ENCODE peak calls at places on chromosomes 12 and 14, in eight cellular contexts. One of them, this sample, is unnamed.

GRCh38 chr14:97442363-97442762 is 645.2 kb downstream of the VRK1 start:
- DNase-seq in astrocyte of the spinal cord: no peak
- DNase-seq in GM23338: no peak
- DNase-seq in OCI-LY7: no peak
- DNase-seq in AG09309: no peak
- DNase-seq in epithelial cell of esophagus: no peak
- DNase-seq in cardiac muscle cell: no peak
- DNase-seq in sigmoid colon: no peak
- DNase-seq in this sample: no peak

GRCh38 chr12:95551305-95551704 is at the start of gene USP44:
- DNase-seq in AG09309: no peak
- DNase-seq in epithelial cell of esophagus: no peak
- DNase-seq in OCI-LY7: no peak
- DNase-seq in astrocyte of the spinal cord: no peak
- DNase-seq in cardiac muscle cell: peak
- DNase-seq in GM23338: peak
- DNase-seq in sigmoid colon: no peak
- DNase-seq in this sample: no peak

GRCh38 chr14:34325493-34325892 is 136.5 kb downstream of the SPTSSA start:
- DNase-seq in cardiac muscle cell: no peak
- DNase-seq in GM23338: no peak
- DNase-seq in AG09309: no peak
- DNase-seq in OCI-LY7: no peak
- DNase-seq in astrocyte of the spinal cord: no peak
- DNase-seq in epithelial cell of esophagus: no peak
- DNase-seq in sigmoid colon: no peak
- DNase-seq in this sample: no peak

GRCh38 chr12:102452605-102453004 is 27.8 kb downstream of the IGF1 start:
- DNase-seq in sigmoid colon: no peak
- DNase-seq in AG09309: no peak
- DNase-seq in epithelial cell of esophagus: no peak
- DNase-seq in cardiac muscle cell: no peak
- DNase-seq in GM23338: no peak
- DNase-seq in OCI-LY7: no peak
- DNase-seq in astrocyte of the spinal cord: no peak
- DNase-seq in this sample: no peak

GRCh38 chr12:39077226-39077625 is 171.8 kb upstream of the CPNE8 start:
- DNase-seq in cardiac muscle cell: no peak
- DNase-seq in AG09309: no peak
- DNase-seq in epithelial cell of esophagus: no peak
- DNase-seq in GM23338: no peak
- DNase-seq in OCI-LY7: no peak
- DNase-seq in astrocyte of the spinal cord: no peak
- DNase-seq in sigmoid colon: no peak
- DNase-seq in this sample: no peak

GRCh38 chr12:96063046-96063445 is 27.7 kb upstream of the LTA4H start:
- DNase-seq in epithelial cell of esophagus: peak
- DNase-seq in OCI-LY7: peak
- DNase-seq in astrocyte of the spinal cord: peak
- DNase-seq in AG09309: no peak
- DNase-seq in GM23338: no peak
- DNase-seq in cardiac muscle cell: no peak
- DNase-seq in sigmoid colon: no peak
- DNase-seq in this sample: peak

GRCh38 chr14:88554458-88555286 is at the start of gene PTPN21:
- DNase-seq in epithelial cell of esophagus: peak
- DNase-seq in sigmoid colon: peak
- DNase-seq in GM23338: peak
- DNase-seq in astrocyte of the spinal cord: peak
- DNase-seq in OCI-LY7: no peak
- DNase-seq in cardiac muscle cell: peak
- DNase-seq in AG09309: no peak
- DNase-seq in this sample: no peak

GRCh38 chr14:61469771-61470170 is 148.4 kb downstream of the PRKCH start:
- DNase-seq in astrocyte of the spinal cord: no peak
- DNase-seq in GM23338: no peak
- DNase-seq in sigmoid colon: no peak
- DNase-seq in AG09309: no peak
- DNase-seq in OCI-LY7: no peak
- DNase-seq in epithelial cell of esophagus: no peak
- DNase-seq in cardiac muscle cell: no peak
- DNase-seq in this sample: no peak

GRCh38 chr14:51219473-51220448 is 20.3 kb upstream of the TMX1 start:
- DNase-seq in GM23338: peak
- DNase-seq in cardiac muscle cell: peak
- DNase-seq in astrocyte of the spinal cord: peak
- DNase-seq in OCI-LY7: peak
- DNase-seq in epithelial cell of esophagus: peak
- DNase-seq in sigmoid colon: no peak
- DNase-seq in AG09309: no peak
- DNase-seq in this sample: peak

GRCh38 chr12:49982246-49983229 is 9.8 kb downstream of the AQP6 start:
- DNase-seq in cardiac muscle cell: no peak
- DNase-seq in astrocyte of the spinal cord: no peak
- DNase-seq in AG09309: no peak
- DNase-seq in OCI-LY7: no peak
- DNase-seq in GM23338: no peak
- DNase-seq in sigmoid colon: no peak
- DNase-seq in epithelial cell of esophagus: no peak
- DNase-seq in this sample: no peak

GRCh38 chr12:132342828-132343227 is 13.4 kb upstream of the GALNT9 start:
- DNase-seq in cardiac muscle cell: no peak
- DNase-seq in epithelial cell of esophagus: no peak
- DNase-seq in sigmoid colon: no peak
- DNase-seq in AG09309: no peak
- DNase-seq in OCI-LY7: no peak
- DNase-seq in astrocyte of the spinal cord: no peak
- DNase-seq in GM23338: no peak
- DNase-seq in this sample: no peak

GRCh38 chr12:104742551-104742961 is 215.5 kb downstream of the SLC41A2 start:
- DNase-seq in cardiac muscle cell: no peak
- DNase-seq in AG09309: no peak
- DNase-seq in sigmoid colon: no peak
- DNase-seq in epithelial cell of esophagus: no peak
- DNase-seq in OCI-LY7: no peak
- DNase-seq in GM23338: no peak
- DNase-seq in astrocyte of the spinal cord: no peak
- DNase-seq in this sample: no peak

GRCh38 chr14:103432627-103433026 is 47.4 kb downstream of the MARK3 start:
- DNase-seq in GM23338: no peak
- DNase-seq in sigmoid colon: no peak
- DNase-seq in cardiac muscle cell: no peak
- DNase-seq in OCI-LY7: no peak
- DNase-seq in astrocyte of the spinal cord: no peak
- DNase-seq in epithelial cell of esophagus: no peak
- DNase-seq in AG09309: no peak
- DNase-seq in this sample: no peak

GRCh38 chr12:103756443-103756842 is 84.6 kb downstream of the NT5DC3 start:
- DNase-seq in AG09309: no peak
- DNase-seq in astrocyte of the spinal cord: no peak
- DNase-seq in GM23338: no peak
- DNase-seq in sigmoid colon: no peak
- DNase-seq in cardiac muscle cell: no peak
- DNase-seq in epithelial cell of esophagus: no peak
- DNase-seq in OCI-LY7: no peak
- DNase-seq in this sample: no peak

GRCh38 chr12:113174461-113175384 is 10.6 kb downstream of the DDX54 start:
- DNase-seq in AG09309: no peak
- DNase-seq in sigmoid colon: no peak
- DNase-seq in GM23338: peak
- DNase-seq in cardiac muscle cell: peak
- DNase-seq in astrocyte of the spinal cord: peak
- DNase-seq in OCI-LY7: peak
- DNase-seq in epithelial cell of esophagus: peak
- DNase-seq in this sample: no peak

GRCh38 chr14:38290601-38291190 is 34.8 kb upstream of the CLEC14A start:
- DNase-seq in sigmoid colon: no peak
- DNase-seq in AG09309: peak
- DNase-seq in OCI-LY7: no peak
- DNase-seq in epithelial cell of esophagus: peak
- DNase-seq in GM23338: no peak
- DNase-seq in astrocyte of the spinal cord: peak
- DNase-seq in cardiac muscle cell: no peak
- DNase-seq in this sample: peak

GRCh38 chr12:12034344-12034743 is 36.4 kb upstream of the BCL2L14 start:
- DNase-seq in cardiac muscle cell: no peak
- DNase-seq in astrocyte of the spinal cord: no peak
- DNase-seq in OCI-LY7: no peak
- DNase-seq in GM23338: no peak
- DNase-seq in sigmoid colon: no peak
- DNase-seq in epithelial cell of esophagus: no peak
- DNase-seq in AG09309: no peak
- DNase-seq in this sample: no peak

GRCh38 chr12:75986001-75986739 is 45.4 kb downstream of the PHLDA1 start:
- DNase-seq in cardiac muscle cell: no peak
- DNase-seq in sigmoid colon: no peak
- DNase-seq in OCI-LY7: peak
- DNase-seq in epithelial cell of esophagus: no peak
- DNase-seq in AG09309: no peak
- DNase-seq in astrocyte of the spinal cord: no peak
- DNase-seq in GM23338: no peak
- DNase-seq in this sample: no peak

GRCh38 chr12:75994069-75994740 is 37.4 kb downstream of the PHLDA1 start:
- DNase-seq in astrocyte of the spinal cord: no peak
- DNase-seq in sigmoid colon: no peak
- DNase-seq in AG09309: no peak
- DNase-seq in epithelial cell of esophagus: no peak
- DNase-seq in OCI-LY7: no peak
- DNase-seq in cardiac muscle cell: no peak
- DNase-seq in GM23338: no peak
- DNase-seq in this sample: no peak

GRCh38 chr12:75991753-75992152 is 39.8 kb downstream of the PHLDA1 start:
- DNase-seq in cardiac muscle cell: no peak
- DNase-seq in sigmoid colon: no peak
- DNase-seq in GM23338: no peak
- DNase-seq in OCI-LY7: no peak
- DNase-seq in AG09309: no peak
- DNase-seq in astrocyte of the spinal cord: no peak
- DNase-seq in epithelial cell of esophagus: no peak
- DNase-seq in this sample: no peak

GRCh38 chr12:75985566-75985965 is 46.0 kb downstream of the PHLDA1 start:
- DNase-seq in OCI-LY7: no peak
- DNase-seq in astrocyte of the spinal cord: no peak
- DNase-seq in epithelial cell of esophagus: no peak
- DNase-seq in GM23338: no peak
- DNase-seq in cardiac muscle cell: no peak
- DNase-seq in AG09309: no peak
- DNase-seq in sigmoid colon: no peak
- DNase-seq in this sample: no peak

GRCh38 chr12:75990189-75990912 is 41.2 kb downstream of the PHLDA1 start:
- DNase-seq in cardiac muscle cell: no peak
- DNase-seq in sigmoid colon: no peak
- DNase-seq in astrocyte of the spinal cord: no peak
- DNase-seq in epithelial cell of esophagus: no peak
- DNase-seq in GM23338: no peak
- DNase-seq in OCI-LY7: no peak
- DNase-seq in AG09309: no peak
- DNase-seq in this sample: no peak
- H3K4me3 ChIP-seq in cardiac muscle cell: no peak
- H3K4me3 ChIP-seq in sigmoid colon: no peak
- H3K4me3 ChIP-seq in astrocyte of the spinal cord: no peak
- H3K4me3 ChIP-seq in epithelial cell of esophagus: no peak
- H3K4me3 ChIP-seq in GM23338: no peak
- H3K4me3 ChIP-seq in OCI-LY7: no peak
- H3K4me3 ChIP-seq in AG09309: no peak
- H3K4me3 ChIP-seq in this sample: no peak

GRCh38 chr12:82963961-82964360 is 277.3 kb downstream of the TMTC2 start:
- DNase-seq in astrocyte of the spinal cord: peak
- DNase-seq in OCI-LY7: no peak
- DNase-seq in sigmoid colon: no peak
- DNase-seq in AG09309: no peak
- DNase-seq in cardiac muscle cell: peak
- DNase-seq in GM23338: peak
- DNase-seq in epithelial cell of esophagus: no peak
- DNase-seq in this sample: peak
- TF ChIP-seq CTCF in astrocyte of the spinal cord: no peak
- TF ChIP-seq CTCF in OCI-LY7: no peak
- TF ChIP-seq CTCF in sigmoid colon: no peak
- TF ChIP-seq CTCF in AG09309: no peak
- TF ChIP-seq CTCF in cardiac muscle cell: no peak
- TF ChIP-seq CTCF in GM23338: no peak
- TF ChIP-seq CTCF in epithelial cell of esophagus: no peak
- TF ChIP-seq CTCF in this sample: no peak

DNA sequence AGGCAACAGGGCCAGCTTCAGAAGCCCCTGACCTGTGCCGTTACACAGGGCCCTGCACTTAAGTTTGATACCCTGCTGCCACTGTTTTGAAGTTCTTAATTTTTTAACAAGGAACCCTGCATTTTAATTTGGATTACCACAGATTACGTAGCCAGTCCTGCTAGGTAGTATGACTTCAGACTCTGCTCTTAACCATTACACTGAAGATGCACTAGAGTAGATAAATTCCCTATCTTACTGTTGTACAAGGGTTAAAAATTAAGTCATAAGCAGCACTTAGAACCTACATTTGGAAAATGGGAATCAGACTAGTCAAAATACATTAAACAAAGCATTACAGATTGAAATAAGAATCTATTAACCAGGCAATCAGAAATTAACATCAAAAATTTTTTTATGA is 2.3 kb downstream of the GNPNAT1 start:
- DNase-seq in GM23338: no peak
- DNase-seq in epithelial cell of esophagus: no peak
- DNase-seq in astrocyte of the spinal cord: no peak
- DNase-seq in AG09309: no peak
- DNase-seq in cardiac muscle cell: no peak
- DNase-seq in OCI-LY7: no peak
- DNase-seq in sigmoid colon: no peak
- DNase-seq in this sample: no peak
- H3K4me3 ChIP-seq in GM23338: peak
- H3K4me3 ChIP-seq in epithelial cell of esophagus: no peak
- H3K4me3 ChIP-seq in astrocyte of the spinal cord: peak
- H3K4me3 ChIP-seq in AG09309: no peak
- H3K4me3 ChIP-seq in cardiac muscle cell: no peak
- H3K4me3 ChIP-seq in OCI-LY7: peak
- H3K4me3 ChIP-seq in sigmoid colon: no peak
- H3K4me3 ChIP-seq in this sample: no peak

DNA sequence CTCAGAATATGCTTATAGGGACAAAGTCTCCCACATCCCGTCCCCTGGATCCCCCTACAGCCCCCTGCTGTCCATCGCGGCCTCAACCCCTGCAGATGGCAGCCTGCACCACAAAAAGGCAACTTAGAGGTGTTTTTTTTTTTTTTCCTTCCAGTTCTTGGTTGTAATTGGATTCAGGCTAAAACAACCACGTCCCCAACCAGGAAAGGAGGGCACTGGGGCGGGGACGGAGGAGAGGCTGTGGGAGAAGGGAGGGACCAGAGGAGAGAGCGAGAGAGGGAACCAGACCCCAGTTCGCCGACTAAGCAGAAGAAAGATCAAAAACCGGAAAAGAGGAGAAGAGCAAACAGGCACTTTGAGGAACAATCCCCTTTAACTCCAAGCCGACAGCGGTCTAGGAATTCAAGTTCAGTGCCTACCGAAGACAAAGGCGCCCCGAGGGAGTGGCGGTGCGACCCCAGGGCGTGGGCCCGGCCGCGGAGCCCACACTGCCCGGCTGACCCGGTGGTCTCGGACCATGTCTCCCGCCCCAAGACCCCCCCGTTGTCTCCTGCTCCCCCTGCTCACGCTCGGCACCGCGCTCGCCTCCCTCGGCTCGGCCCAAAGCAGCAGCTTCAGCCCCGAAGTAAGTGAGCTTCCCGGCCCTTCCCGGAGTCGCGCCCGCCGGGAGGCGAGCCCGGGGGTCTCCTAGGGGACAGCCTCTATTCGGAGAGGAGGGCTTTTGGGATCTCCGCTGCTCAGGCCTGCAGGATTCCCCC is at the start of gene MMP14:
- DNase-seq in epithelial cell of esophagus: peak
- DNase-seq in OCI-LY7: no peak
- DNase-seq in cardiac muscle cell: no peak
- DNase-seq in sigmoid colon: peak
- DNase-seq in AG09309: no peak
- DNase-seq in astrocyte of the spinal cord: peak
- DNase-seq in GM23338: peak
- DNase-seq in this sample: peak
- TF ChIP-seq CTCF in epithelial cell of esophagus: peak
- TF ChIP-seq CTCF in OCI-LY7: no peak
- TF ChIP-seq CTCF in cardiac muscle cell: peak
- TF ChIP-seq CTCF in sigmoid colon: peak
- TF ChIP-seq CTCF in AG09309: peak
- TF ChIP-seq CTCF in astrocyte of the spinal cord: peak
- TF ChIP-seq CTCF in GM23338: peak
- TF ChIP-seq CTCF in this sample: peak

This sample was measured in astrocyte of the cerebellum.